ENCODE peak calls at places on chromosomes 2 and 18, in seven cellular contexts. One of them, this sample, is unnamed.

GRCh38 chr2:213129311-213129710 is 22.1 kb downstream of the IKZF2 start:
- DNase-seq in heart left ventricle: no peak
- DNase-seq in IMR-90: no peak
- DNase-seq in ovary: no peak
- DNase-seq in transverse colon: no peak
- DNase-seq in A549: no peak
- DNase-seq in uterus: no peak
- DNase-seq in this sample: no peak

GRCh38 chr18:33924576-33924975 is 300.1 kb downstream of the NOL4 start:
- DNase-seq in IMR-90: no peak
- DNase-seq in transverse colon: no peak
- DNase-seq in heart left ventricle: no peak
- DNase-seq in ovary: no peak
- DNase-seq in A549: no peak
- DNase-seq in uterus: no peak
- DNase-seq in this sample: no peak

GRCh38 chr18:52337286-52337685 is 2.7 kb upstream of the DCC start:
- DNase-seq in heart left ventricle: no peak
- DNase-seq in uterus: no peak
- DNase-seq in transverse colon: no peak
- DNase-seq in IMR-90: peak
- DNase-seq in A549: peak
- DNase-seq in ovary: no peak
- DNase-seq in this sample: no peak

GRCh38 chr2:204110250-204111183 is 174.0 kb downstream of the ICOS start:
- DNase-seq in IMR-90: no peak
- DNase-seq in heart left ventricle: no peak
- DNase-seq in ovary: peak
- DNase-seq in uterus: peak
- DNase-seq in transverse colon: peak
- DNase-seq in A549: no peak
- DNase-seq in this sample: no peak

GRCh38 chr18:24937624-24938285 is 414.2 kb downstream of the ZNF521 start:
- DNase-seq in transverse colon: no peak
- DNase-seq in uterus: peak
- DNase-seq in ovary: no peak
- DNase-seq in IMR-90: no peak
- DNase-seq in A549: no peak
- DNase-seq in heart left ventricle: no peak
- DNase-seq in this sample: no peak

GRCh38 chr2:206083602-206084467 is 2.1 kb downstream of the INO80D start:
- DNase-seq in uterus: no peak
- DNase-seq in transverse colon: peak
- DNase-seq in ovary: no peak
- DNase-seq in heart left ventricle: no peak
- DNase-seq in IMR-90: no peak
- DNase-seq in A549: peak
- DNase-seq in this sample: no peak

GRCh38 chr2:142989276-142990204 is 112.1 kb downstream of the KYNU start:
- DNase-seq in ovary: no peak
- DNase-seq in IMR-90: peak
- DNase-seq in uterus: no peak
- DNase-seq in A549: peak
- DNase-seq in transverse colon: no peak
- DNase-seq in heart left ventricle: no peak
- DNase-seq in this sample: no peak

GRCh38 chr2:19350678-19351401 is 7.6 kb downstream of the OSR1 start:
- DNase-seq in ovary: no peak
- DNase-seq in IMR-90: no peak
- DNase-seq in heart left ventricle: no peak
- DNase-seq in A549: no peak
- DNase-seq in uterus: no peak
- DNase-seq in transverse colon: no peak
- DNase-seq in this sample: no peak

GRCh38 chr2:72425996-72426395 is 278.3 kb upstream of the CYP26B1 start:
- DNase-seq in uterus: no peak
- DNase-seq in ovary: no peak
- DNase-seq in transverse colon: no peak
- DNase-seq in A549: no peak
- DNase-seq in heart left ventricle: no peak
- DNase-seq in IMR-90: no peak
- DNase-seq in this sample: no peak

DNA sequence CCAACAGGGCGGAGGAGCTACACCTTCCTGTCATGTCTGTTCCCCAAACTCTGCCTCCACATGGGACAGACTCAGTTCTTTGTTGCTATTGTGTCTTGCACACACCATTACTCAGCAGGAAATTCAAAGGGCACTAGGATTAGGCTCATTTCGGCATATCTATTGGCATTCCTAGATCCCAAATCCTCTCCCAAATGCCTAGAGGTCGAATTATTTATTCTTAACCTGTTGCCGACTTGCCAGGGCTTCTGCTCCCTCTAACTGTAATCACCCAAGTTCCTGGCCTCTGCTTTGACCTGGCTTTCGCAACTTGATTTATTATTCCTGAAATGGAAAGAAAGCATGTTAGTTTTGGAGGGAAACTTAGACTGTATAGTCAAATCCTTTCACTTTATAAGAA is 67.8 kb upstream of the ST6GAL2 start:
- DNase-seq in ovary: no peak
- DNase-seq in uterus: no peak
- DNase-seq in transverse colon: no peak
- DNase-seq in A549: no peak
- DNase-seq in heart left ventricle: no peak
- DNase-seq in IMR-90: no peak
- DNase-seq in this sample: no peak
- TF ChIP-seq POLR2A in ovary: no peak
- TF ChIP-seq POLR2A in uterus: no peak
- TF ChIP-seq POLR2A in transverse colon: no peak
- TF ChIP-seq POLR2A in A549: no peak
- TF ChIP-seq POLR2A in heart left ventricle: no peak
- TF ChIP-seq POLR2A in IMR-90: no peak
- TF ChIP-seq POLR2A in this sample: no peak

DNA sequence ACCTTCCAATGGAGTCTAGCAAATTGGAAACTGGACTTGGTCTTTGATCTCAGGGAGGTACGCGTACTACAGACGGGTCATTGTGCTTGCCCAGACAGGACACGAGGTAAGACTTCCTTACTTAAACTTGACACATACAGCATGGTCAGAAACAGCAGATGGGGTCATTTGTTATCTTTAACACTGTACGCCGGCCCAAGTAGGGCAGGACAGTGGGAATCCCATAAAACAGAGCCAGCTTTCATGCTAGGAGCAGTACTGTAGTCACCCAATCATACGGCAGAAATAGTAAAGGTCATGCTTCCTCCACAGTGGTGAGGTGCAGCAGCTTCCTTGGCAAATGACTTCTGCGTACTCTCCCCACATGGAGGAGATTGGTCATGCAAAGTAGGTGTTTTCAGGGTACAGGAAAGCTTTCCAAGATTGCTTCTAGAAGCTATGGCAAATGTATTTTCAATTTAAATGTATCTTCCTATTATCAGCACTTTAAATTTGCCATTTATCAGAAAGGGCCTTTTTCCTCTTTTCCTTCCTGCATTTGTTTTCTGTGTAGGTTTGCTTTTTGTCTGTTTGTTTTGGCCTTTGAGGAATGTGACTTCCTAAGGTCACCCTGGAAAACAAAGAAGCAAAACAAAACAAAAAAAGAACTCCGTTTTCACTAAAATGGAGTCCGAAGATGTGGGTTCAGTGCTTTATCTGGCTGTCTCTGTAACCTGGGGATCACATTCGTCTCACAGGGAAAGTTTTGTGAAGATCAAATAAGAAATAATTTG is 74.0 kb upstream of the DSG1 start:
- DNase-seq in ovary: no peak
- DNase-seq in uterus: no peak
- DNase-seq in A549: no peak
- DNase-seq in heart left ventricle: peak
- DNase-seq in transverse colon: no peak
- DNase-seq in IMR-90: no peak
- DNase-seq in this sample: no peak
- H3K4me3 ChIP-seq in ovary: no peak
- H3K4me3 ChIP-seq in uterus: no peak
- H3K4me3 ChIP-seq in A549: no peak
- H3K4me3 ChIP-seq in heart left ventricle: no peak
- H3K4me3 ChIP-seq in transverse colon: no peak
- H3K4me3 ChIP-seq in IMR-90: no peak
- H3K4me3 ChIP-seq in this sample: no peak

DNA sequence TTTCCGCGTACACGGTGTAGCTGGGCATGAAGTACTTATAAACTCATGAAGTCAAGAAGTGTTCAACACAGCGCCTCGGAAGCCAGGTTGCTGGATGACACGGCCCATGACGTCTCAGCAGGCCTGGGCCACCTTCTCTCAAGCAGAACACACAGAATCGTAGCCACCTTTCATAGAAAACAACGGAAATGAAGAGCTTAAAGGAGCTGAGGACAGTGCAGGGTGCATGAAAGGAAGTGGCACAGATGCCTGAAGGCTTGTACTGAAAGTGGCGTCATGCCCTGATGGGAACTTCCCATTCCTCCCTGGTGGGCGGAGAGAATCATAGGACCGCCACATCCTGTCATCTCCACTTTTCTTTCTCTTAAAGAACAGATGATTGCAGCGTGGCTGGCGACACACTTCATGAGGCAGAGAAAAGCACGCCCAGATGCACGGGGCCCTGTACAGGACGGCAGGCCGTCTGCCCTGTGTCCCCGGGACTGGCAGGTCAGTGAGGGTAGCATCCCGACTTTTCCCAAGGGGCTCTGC is 31.1 kb downstream of the HDAC4 start:
- DNase-seq in uterus: no peak
- DNase-seq in transverse colon: peak
- DNase-seq in heart left ventricle: no peak
- DNase-seq in ovary: no peak
- DNase-seq in IMR-90: no peak
- DNase-seq in A549: no peak
- DNase-seq in this sample: peak
- TF ChIP-seq POLR2A in uterus: no peak
- TF ChIP-seq POLR2A in transverse colon: no peak
- TF ChIP-seq POLR2A in heart left ventricle: no peak
- TF ChIP-seq POLR2A in ovary: no peak
- TF ChIP-seq POLR2A in IMR-90: no peak
- TF ChIP-seq POLR2A in A549: no peak
- TF ChIP-seq POLR2A in this sample: no peak

DNA sequence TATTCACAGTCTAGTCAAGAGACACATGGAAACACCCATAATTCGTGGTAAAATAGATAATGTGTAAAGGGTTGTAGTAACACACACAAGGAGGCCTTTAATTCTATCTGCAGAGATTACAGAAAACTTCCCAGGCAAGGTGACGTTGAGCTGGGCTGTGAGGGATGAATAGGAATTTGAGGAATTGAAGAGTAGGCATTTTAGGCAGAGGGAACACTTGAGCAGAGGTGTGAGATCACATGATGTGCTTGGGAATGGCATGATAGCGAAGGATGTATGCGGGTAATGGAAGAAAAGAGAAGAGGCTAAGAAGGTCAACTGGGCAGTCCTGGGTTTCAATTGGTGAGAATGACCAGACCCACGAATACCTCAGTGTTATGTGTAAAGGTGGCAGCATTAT is 20.2 kb downstream of the DRC1 start:
- DNase-seq in transverse colon: no peak
- DNase-seq in ovary: no peak
- DNase-seq in IMR-90: no peak
- DNase-seq in heart left ventricle: no peak
- DNase-seq in A549: no peak
- DNase-seq in uterus: no peak
- DNase-seq in this sample: no peak
- H3K4me3 ChIP-seq in transverse colon: no peak
- H3K4me3 ChIP-seq in ovary: no peak
- H3K4me3 ChIP-seq in IMR-90: no peak
- H3K4me3 ChIP-seq in heart left ventricle: no peak
- H3K4me3 ChIP-seq in A549: no peak
- H3K4me3 ChIP-seq in uterus: no peak
- H3K4me3 ChIP-seq in this sample: no peak

GRCh38 chr2:176553685-176554106 is 284.5 kb downstream of the MTX2 start:
- DNase-seq in uterus: peak
- DNase-seq in ovary: peak
- DNase-seq in IMR-90: peak
- DNase-seq in heart left ventricle: peak
- DNase-seq in transverse colon: peak
- DNase-seq in A549: peak
- DNase-seq in this sample: peak
- TF ChIP-seq POLR2A in uterus: no peak
- TF ChIP-seq POLR2A in ovary: no peak
- TF ChIP-seq POLR2A in IMR-90: no peak
- TF ChIP-seq POLR2A in heart left ventricle: no peak
- TF ChIP-seq POLR2A in transverse colon: no peak
- TF ChIP-seq POLR2A in A549: peak
- TF ChIP-seq POLR2A in this sample: no peak

DNA sequence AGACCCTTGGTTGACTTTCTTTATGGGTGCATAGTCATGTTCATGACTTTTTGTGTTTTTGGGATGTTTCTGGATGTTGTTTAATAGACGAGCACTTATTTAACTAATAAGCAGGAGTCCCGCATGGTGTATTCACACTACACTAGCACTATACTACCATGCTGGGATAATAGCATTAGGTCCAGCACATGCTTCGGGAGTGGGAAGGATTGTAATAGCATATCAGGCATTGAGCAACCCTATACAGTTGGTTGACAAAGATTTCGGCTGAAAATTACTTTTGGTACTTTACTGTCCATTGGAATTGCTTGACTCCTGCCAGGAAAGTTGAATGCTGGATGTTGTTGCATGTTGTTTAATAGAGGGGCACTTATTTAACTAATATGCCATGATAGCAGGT is 2.8 kb downstream of the SH3RF3 start:
- DNase-seq in ovary: no peak
- DNase-seq in heart left ventricle: no peak
- DNase-seq in uterus: no peak
- DNase-seq in A549: no peak
- DNase-seq in IMR-90: no peak
- DNase-seq in transverse colon: no peak
- DNase-seq in this sample: peak
- H3K4me3 ChIP-seq in ovary: no peak
- H3K4me3 ChIP-seq in heart left ventricle: no peak
- H3K4me3 ChIP-seq in uterus: no peak
- H3K4me3 ChIP-seq in A549: no peak
- H3K4me3 ChIP-seq in IMR-90: no peak
- H3K4me3 ChIP-seq in transverse colon: no peak
- H3K4me3 ChIP-seq in this sample: no peak

DNA sequence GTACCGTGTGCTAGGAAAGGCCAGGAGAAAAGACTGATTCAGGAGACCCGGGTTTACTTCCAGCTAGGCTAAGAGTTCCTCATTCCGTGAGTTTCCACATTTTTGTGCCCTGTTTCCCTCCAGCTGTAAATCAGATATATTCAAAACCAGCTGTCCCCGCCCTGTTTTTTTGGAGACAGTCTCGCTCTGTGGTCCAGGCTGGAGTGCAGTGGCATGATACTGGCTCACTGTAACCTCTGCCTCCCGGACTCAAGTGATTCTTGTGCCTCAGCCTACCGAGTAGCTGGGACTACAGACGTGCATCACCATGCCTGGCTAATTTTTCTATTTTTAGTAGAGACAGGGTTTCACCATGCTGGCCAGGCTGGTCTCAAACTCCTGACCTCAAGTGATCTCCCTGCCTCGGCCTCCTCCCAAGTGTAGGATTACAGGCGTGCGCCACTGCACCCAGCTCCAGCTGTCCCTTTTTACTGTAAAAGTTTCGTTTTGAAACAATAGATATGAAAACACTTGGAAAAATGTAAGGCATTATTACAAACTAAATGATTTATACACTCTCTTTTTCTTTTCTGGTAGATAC is 112.8 kb upstream of the SEC11C start:
- DNase-seq in IMR-90: no peak
- DNase-seq in ovary: no peak
- DNase-seq in A549: no peak
- DNase-seq in heart left ventricle: no peak
- DNase-seq in transverse colon: no peak
- DNase-seq in uterus: no peak
- DNase-seq in this sample: no peak
- TF ChIP-seq POLR2A in IMR-90: no peak
- TF ChIP-seq POLR2A in ovary: no peak
- TF ChIP-seq POLR2A in A549: no peak
- TF ChIP-seq POLR2A in heart left ventricle: no peak
- TF ChIP-seq POLR2A in transverse colon: no peak
- TF ChIP-seq POLR2A in uterus: no peak
- TF ChIP-seq POLR2A in this sample: no peak